ENCODE peak calls at places on chromosome 1, in four cellular contexts. J is HEK293T, D is HuH-7.5, R is occipital lobe. U is an unnamed sample.

GRCh38 chr1:10338047-10338446 is 60.8 kb upstream of the PGD start:
- DNase-seq in J (peak; percentile 62), D (peak; percentile 69), R (peak; percentile 13), U (peak; percentile 8)

GRCh38 chr1:41537788-41538351 is 53.4 kb upstream of the EDN2 start:
- DNase-seq in J (peak; percentile 26), D (no peak), R (no peak), U (no peak)

GRCh38 chr1:173869108-173869359 is 854 bp downstream of the ZBTB37 start:
- DNase-seq in J (no peak), D (no peak), R (no peak), U (no peak)

GRCh38 chr1:167219194-167219593 is 1.5 kb upstream of the POU2F1 start:
- DNase-seq in J (no peak), D (no peak), R (no peak), U (no peak)

GRCh38 chr1:67983867-67984266 is 66.6 kb downstream of the DIRAS3 start:
- DNase-seq in J (no peak), D (no peak), R (no peak), U (no peak)

GRCh38 chr1:218557731-218558130 is 212.6 kb downstream of the TGFB2 start:
- DNase-seq in J (no peak), D (no peak), R (no peak), U (no peak)

GRCh38 chr1:228109962-228110488 is 926 bp upstream of the MRPL55 start:
- DNase-seq in J (no peak), D (peak; percentile 19), R (no peak), U (no peak)

GRCh38 chr1:194629011-194629410 is 1442.6 kb upstream of the B3GALT2 start:
- DNase-seq in J (no peak), D (no peak), R (no peak), U (no peak)

GRCh38 chr1:53512807-53513755 is 53.9 kb downstream of the DMRTB1 start:
- DNase-seq in J (no peak), D (no peak), R (no peak), U (no peak)

GRCh38 chr1:31266547-31266946 is 26.9 kb upstream of the NKAIN1 start:
- DNase-seq in J (no peak), D (no peak), R (no peak), U (no peak)

GRCh38 chr1:97834903-97835302 is 85.9 kb downstream of the DPYD start:
- DNase-seq in J (no peak), D (no peak), R (no peak), U (no peak)

GRCh38 chr1:196689001-196689400 is 37.2 kb downstream of the CFH start:
- DNase-seq in J (no peak), D (no peak), R (no peak), U (no peak)

GRCh38 chr1:47023268-47024137 is at the start of gene CYP4X1:
- DNase-seq in J (peak; percentile 25), D (no peak), R (peak; percentile 37), U (no peak)

GRCh38 chr1:23790696-23791433 is at the start of gene LYPLA2:
- DNase-seq in J (peak; percentile 89), D (peak; percentile 92), R (peak; percentile 95), U (peak; percentile 68)

GRCh38 chr1:98323396-98323795 is 338.1 kb upstream of the SNX7 start:
- DNase-seq in J (no peak), D (no peak), R (no peak), U (peak; percentile 73)

GRCh38 chr1:47751188-47751587 is 246.0 kb downstream of the TRABD2B start:
- DNase-seq in J (no peak), D (no peak), R (no peak), U (no peak)

GRCh38 chr1:22621761-22622160 is 14.7 kb upstream of the C1QA start:
- DNase-seq in J (no peak), D (no peak), R (no peak), U (no peak)

GRCh38 chr1:22711591-22712501 is 1.2 kb downstream of the EPHB2 start:
- DNase-seq in J (no peak), D (no peak), R (no peak), U (no peak)

GRCh38 chr1:209652873-209653401 is 712 bp upstream of the LAMB3 start:
- DNase-seq in J (no peak), D (no peak), R (peak; percentile 66), U (no peak)

GRCh38 chr1:66271904-66272254 is 262.1 kb upstream of the SGIP1 start:
- DNase-seq in J (peak; percentile 42), D (no peak), R (peak; percentile 74), U (no peak)

GRCh38 chr1:67683736-67684525 is 1.1 kb upstream of the GADD45A start:
- DNase-seq in J (no peak), D (no peak), R (peak; percentile 14), U (no peak)

GRCh38 chr1:73273886-73274285 is 924.1 kb downstream of the LRRIQ3 start:
- DNase-seq in J (no peak), D (no peak), R (no peak), U (no peak)

GRCh38 chr1:187680823-187681222 is 852.1 kb downstream of the PLA2G4A start:
- DNase-seq in J (no peak), D (no peak), R (no peak), U (no peak)

GRCh38 chr1:71492298-71493041 is 411.6 kb upstream of the ZRANB2 start:
- DNase-seq in J (no peak), D (no peak), R (no peak), U (no peak)

GRCh38 chr1:8598060-8598724 is 219.2 kb downstream of the RERE start:
- DNase-seq in J (peak; percentile 55), D (peak; percentile 19), R (peak; percentile 36), U (no peak)

GRCh38 chr1:155278689-155279160 is 1.5 kb downstream of the HCN3 start:
- DNase-seq in J (no peak), D (no peak), R (no peak), U (no peak)

GRCh38 chr1:9315411-9316079 is 22.9 kb downstream of the SPSB1 start:
- DNase-seq in J (no peak), D (no peak), R (no peak), U (peak; percentile 74)

U was measured in AG09319.